ENCODE peak calls at places on chromosome 9, in eight cellular contexts. Z, N, V, D, E, C, Y and O are unnamed samples.
A peak's percentile ranks its signal among the peaks of the same experiment; 100 is the strongest.

GRCh38 chr9:91192785-91193657 is 168.7 kb downstream of the AUH start:
- DNase-seq in Z (peak; percentile 99), N (peak; percentile 62), V (peak; percentile 81), D (peak; percentile 97), E (peak; percentile 99), C (peak; percentile 74), Y (peak; percentile 96), O (no peak)

GRCh38 chr9:68710082-68710481 is 5.0 kb downstream of the PIP5K1B start:
- DNase-seq in Z (no peak), N (no peak), V (no peak), D (no peak), E (no peak), C (no peak), Y (no peak), O (no peak)

GRCh38 chr9:113992276-113992951 is 85.7 kb downstream of the AMBP start:
- DNase-seq in Z (no peak), N (no peak), V (no peak), D (no peak), E (no peak), C (no peak), Y (no peak), O (no peak)

GRCh38 chr9:116564266-116564793 is 122.8 kb upstream of the TRIM32 start:
- DNase-seq in Z (no peak), N (no peak), V (no peak), D (no peak), E (no peak), C (no peak), Y (no peak), O (no peak)

GRCh38 chr9:130681769-130682489 is 11.7 kb upstream of the EXOSC2 start:
- DNase-seq in Z (no peak), N (peak; percentile 54), V (peak; percentile 23), D (no peak), E (no peak), C (peak; percentile 57), Y (peak; percentile 12), O (peak; percentile 75)

GRCh38 chr9:6909186-6909585 is 151.4 kb downstream of the KDM4C start:
- DNase-seq in Z (no peak), N (no peak), V (no peak), D (no peak), E (no peak), C (no peak), Y (no peak), O (no peak)

GRCh38 chr9:114108016-114108833 is 9.1 kb upstream of the KIF12 start:
- DNase-seq in Z (peak; percentile 90), N (peak; percentile 82), V (peak; percentile 83), D (no peak), E (peak; percentile 72), C (peak; percentile 92), Y (peak; percentile 89), O (peak; percentile 82)

GRCh38 chr9:106146886-106147285 is 452.5 kb downstream of the TMEM38B start:
- DNase-seq in Z (no peak), N (no peak), V (no peak), D (no peak), E (no peak), C (no peak), Y (no peak), O (no peak)

GRCh38 chr9:7844283-7844682 is 44.7 kb upstream of the DMAC1 start:
- DNase-seq in Z (peak; percentile 15), N (peak; percentile 18), V (no peak), D (no peak), E (peak; percentile 4), C (peak; percentile 34), Y (peak; percentile 1), O (peak; percentile 10)

GRCh38 chr9:14627513-14627912 is 65.7 kb downstream of the ZDHHC21 start:
- DNase-seq in Z (no peak), N (no peak), V (no peak), D (no peak), E (no peak), C (no peak), Y (no peak), O (no peak)

GRCh38 chr9:4126184-4126865 is 173.5 kb downstream of the GLIS3 start:
- DNase-seq in Z (peak; percentile 78), N (no peak), V (no peak), D (peak; percentile 67), E (peak; percentile 89), C (no peak), Y (peak; percentile 25), O (no peak)

GRCh38 chr9:70036641-70037040 is 7.0 kb upstream of the MAMDC2 start:
- DNase-seq in Z (no peak), N (no peak), V (no peak), D (no peak), E (no peak), C (no peak), Y (no peak), O (no peak)